ENCODE peak calls at places on chromosomes 6 and 20, in eight cellular contexts. I, Z, F, L, A, Q, G and Y are unnamed samples.

GRCh38 chr6:119310486-119311036 is 39.0 kb downstream of the MAN1A1 start:
- DNase-seq in Z (no peak), L (peak), Q (no peak), A (no peak), G (no peak), F (no peak), I (no peak), Y (no peak)

GRCh38 chr20:37711001-37711400 is 17.2 kb downstream of the CTNNBL1 start:
- DNase-seq in G (no peak), Q (no peak), F (no peak), A (no peak), Z (no peak), I (peak), L (peak), Y (no peak)

GRCh38 chr6:19754686-19755085 is 82.5 kb upstream of the ID4 start:
- DNase-seq in Q (no peak), Z (no peak), L (no peak), G (no peak), I (no peak), A (no peak), F (no peak), Y (no peak)

GRCh38 chr20:59831024-59831900 is 102.2 kb downstream of the SYCP2 start:
- DNase-seq in A (no peak), Q (no peak), Z (no peak), I (peak), G (no peak), F (peak), L (no peak), Y (no peak)

GRCh38 chr6:40899684-40900155 is 139.3 kb downstream of the UNC5CL start:
- DNase-seq in F (no peak), Z (no peak), Q (no peak), G (no peak), A (no peak), I (no peak), L (no peak), Y (no peak)

GRCh38 chr20:37703338-37703660 is 9.5 kb downstream of the CTNNBL1 start:
- DNase-seq in Q (no peak), Z (no peak), A (no peak), L (no peak), F (no peak), I (no peak), G (no peak), Y (no peak)

GRCh38 chr6:150409576-150410066 is 40.8 kb downstream of the IYD start:
- DNase-seq in I (peak), F (peak), G (no peak), Q (no peak), Z (no peak), A (no peak), L (peak), Y (no peak)

GRCh38 chr20:61661025-61661424 is 404.7 kb downstream of the TAF4 start:
- DNase-seq in L (no peak), A (no peak), I (no peak), Z (no peak), Q (no peak), F (no peak), G (no peak), Y (no peak)

GRCh38 chr20:35617397-35618031 is 1.9 kb downstream of the SPAG4 start:
- DNase-seq in G (peak), I (peak), Q (peak), F (peak), A (peak), Z (no peak), L (peak), Y (peak)

GRCh38 chr6:52976591-52977035 is 18.5 kb downstream of the GSTA4 start:
- DNase-seq in G (no peak), F (no peak), L (no peak), I (no peak), Z (no peak), Q (no peak), A (peak), Y (no peak)

GRCh38 chr6:49570474-49571079 is 20.1 kb downstream of the C6orf141 start:
- DNase-seq in Q (no peak), G (no peak), A (no peak), F (no peak), L (peak), I (no peak), Z (no peak), Y (no peak)

GRCh38 chr20:49245921-49246740 is 26.9 kb downstream of the DDX27 start:
- DNase-seq in I (peak), F (peak), L (peak), Q (peak), Z (no peak), A (no peak), G (peak), Y (no peak)

GRCh38 chr20:25494506-25495188 is 87.2 kb downstream of the GINS1 start:
- DNase-seq in L (no peak), Z (no peak), F (no peak), A (no peak), G (no peak), I (no peak), Q (no peak), Y (no peak)